ENCODE peak calls at places on chromosome 19, in ten cellular contexts. One of them, this sample, is unnamed.

GRCh38 chr19:41311072-41311471 is 1.1 kb downstream of the CCDC97 start:
- DNase-seq in mucosa of descending colon: no peak
- DNase-seq in H54: no peak
- DNase-seq in T-helper 17 cell: no peak
- DNase-seq in stimulated activated CD8-positive, alpha-beta memory T cell treated with anti-CD3 and anti-CD28 coated beads, Interleukin-7, amount 100 ng/mL, for 24 hours: no peak
- DNase-seq in fibroblast of lung: no peak
- DNase-seq in AG20443: no peak
- DNase-seq in T-helper 2 cell: no peak
- DNase-seq in heart left ventricle: no peak
- DNase-seq in B cell: no peak
- DNase-seq in this sample: no peak

GRCh38 chr19:7348587-7349230 is at the start of gene ARHGEF18:
- DNase-seq in mucosa of descending colon: no peak
- DNase-seq in H54: no peak
- DNase-seq in T-helper 17 cell: no peak
- DNase-seq in stimulated activated CD8-positive, alpha-beta memory T cell treated with anti-CD3 and anti-CD28 coated beads, Interleukin-7, amount 100 ng/mL, for 24 hours: peak
- DNase-seq in fibroblast of lung: no peak
- DNase-seq in AG20443: no peak
- DNase-seq in T-helper 2 cell: peak
- DNase-seq in heart left ventricle: peak
- DNase-seq in B cell: peak
- DNase-seq in this sample: no peak

GRCh38 chr19:38440592-38440991 is 7.1 kb downstream of the RYR1 start:
- DNase-seq in mucosa of descending colon: no peak
- DNase-seq in H54: no peak
- DNase-seq in T-helper 17 cell: no peak
- DNase-seq in stimulated activated CD8-positive, alpha-beta memory T cell treated with anti-CD3 and anti-CD28 coated beads, Interleukin-7, amount 100 ng/mL, for 24 hours: no peak
- DNase-seq in fibroblast of lung: no peak
- DNase-seq in AG20443: no peak
- DNase-seq in T-helper 2 cell: no peak
- DNase-seq in heart left ventricle: no peak
- DNase-seq in B cell: no peak
- DNase-seq in this sample: no peak

GRCh38 chr19:17686592-17687042 is 1.5 kb downstream of the UNC13A start:
- DNase-seq in mucosa of descending colon: peak
- DNase-seq in H54: peak
- DNase-seq in T-helper 17 cell: no peak
- DNase-seq in stimulated activated CD8-positive, alpha-beta memory T cell treated with anti-CD3 and anti-CD28 coated beads, Interleukin-7, amount 100 ng/mL, for 24 hours: no peak
- DNase-seq in fibroblast of lung: peak
- DNase-seq in AG20443: peak
- DNase-seq in T-helper 2 cell: no peak
- DNase-seq in heart left ventricle: peak
- DNase-seq in B cell: no peak
- DNase-seq in this sample: no peak

GRCh38 chr19:919157-920050 is 2.3 kb downstream of the KISS1R start:
- DNase-seq in mucosa of descending colon: peak
- DNase-seq in H54: no peak
- DNase-seq in T-helper 17 cell: no peak
- DNase-seq in stimulated activated CD8-positive, alpha-beta memory T cell treated with anti-CD3 and anti-CD28 coated beads, Interleukin-7, amount 100 ng/mL, for 24 hours: no peak
- DNase-seq in fibroblast of lung: no peak
- DNase-seq in AG20443: no peak
- DNase-seq in T-helper 2 cell: no peak
- DNase-seq in heart left ventricle: no peak
- DNase-seq in B cell: peak
- DNase-seq in this sample: no peak

GRCh38 chr19:19341026-19341425 is 20.4 kb downstream of the MAU2 start:
- DNase-seq in mucosa of descending colon: no peak
- DNase-seq in H54: no peak
- DNase-seq in T-helper 17 cell: no peak
- DNase-seq in stimulated activated CD8-positive, alpha-beta memory T cell treated with anti-CD3 and anti-CD28 coated beads, Interleukin-7, amount 100 ng/mL, for 24 hours: no peak
- DNase-seq in fibroblast of lung: no peak
- DNase-seq in AG20443: no peak
- DNase-seq in T-helper 2 cell: no peak
- DNase-seq in heart left ventricle: no peak
- DNase-seq in B cell: no peak
- DNase-seq in this sample: no peak

GRCh38 chr19:44725251-44725650 is 23.3 kb upstream of the BCL3 start:
- DNase-seq in mucosa of descending colon: peak
- DNase-seq in H54: no peak
- DNase-seq in T-helper 17 cell: no peak
- DNase-seq in stimulated activated CD8-positive, alpha-beta memory T cell treated with anti-CD3 and anti-CD28 coated beads, Interleukin-7, amount 100 ng/mL, for 24 hours: no peak
- DNase-seq in fibroblast of lung: no peak
- DNase-seq in AG20443: no peak
- DNase-seq in T-helper 2 cell: no peak
- DNase-seq in heart left ventricle: peak
- DNase-seq in B cell: peak
- DNase-seq in this sample: no peak

GRCh38 chr19:6078068-6078467 is 32.2 kb downstream of the RFX2 start:
- DNase-seq in mucosa of descending colon: no peak
- DNase-seq in H54: no peak
- DNase-seq in T-helper 17 cell: no peak
- DNase-seq in stimulated activated CD8-positive, alpha-beta memory T cell treated with anti-CD3 and anti-CD28 coated beads, Interleukin-7, amount 100 ng/mL, for 24 hours: no peak
- DNase-seq in fibroblast of lung: no peak
- DNase-seq in AG20443: no peak
- DNase-seq in T-helper 2 cell: no peak
- DNase-seq in heart left ventricle: no peak
- DNase-seq in B cell: no peak
- DNase-seq in this sample: no peak

GRCh38 chr19:31294189-31294588 is 55.0 kb downstream of the TSHZ3 start:
- DNase-seq in mucosa of descending colon: no peak
- DNase-seq in H54: no peak
- DNase-seq in T-helper 17 cell: no peak
- DNase-seq in stimulated activated CD8-positive, alpha-beta memory T cell treated with anti-CD3 and anti-CD28 coated beads, Interleukin-7, amount 100 ng/mL, for 24 hours: no peak
- DNase-seq in fibroblast of lung: no peak
- DNase-seq in AG20443: no peak
- DNase-seq in T-helper 2 cell: no peak
- DNase-seq in heart left ventricle: no peak
- DNase-seq in B cell: no peak
- DNase-seq in this sample: no peak

GRCh38 chr19:35357867-35358573 is at the start of gene FFAR3:
- DNase-seq in mucosa of descending colon: peak
- DNase-seq in H54: no peak
- DNase-seq in T-helper 17 cell: no peak
- DNase-seq in stimulated activated CD8-positive, alpha-beta memory T cell treated with anti-CD3 and anti-CD28 coated beads, Interleukin-7, amount 100 ng/mL, for 24 hours: no peak
- DNase-seq in fibroblast of lung: no peak
- DNase-seq in AG20443: peak
- DNase-seq in T-helper 2 cell: no peak
- DNase-seq in heart left ventricle: peak
- DNase-seq in B cell: no peak
- DNase-seq in this sample: peak

GRCh38 chr19:35755550-35756371 is 1.1 kb downstream of the HSPB6 start:
- DNase-seq in mucosa of descending colon: peak
- DNase-seq in H54: no peak
- DNase-seq in T-helper 17 cell: peak
- DNase-seq in stimulated activated CD8-positive, alpha-beta memory T cell treated with anti-CD3 and anti-CD28 coated beads, Interleukin-7, amount 100 ng/mL, for 24 hours: no peak
- DNase-seq in fibroblast of lung: no peak
- DNase-seq in AG20443: peak
- DNase-seq in T-helper 2 cell: peak
- DNase-seq in heart left ventricle: peak
- DNase-seq in B cell: peak
- DNase-seq in this sample: no peak

GRCh38 chr19:18430417-18431144 is 7.4 kb downstream of the ISYNA1 start:
- DNase-seq in mucosa of descending colon: no peak
- DNase-seq in H54: no peak
- DNase-seq in T-helper 17 cell: no peak
- DNase-seq in stimulated activated CD8-positive, alpha-beta memory T cell treated with anti-CD3 and anti-CD28 coated beads, Interleukin-7, amount 100 ng/mL, for 24 hours: no peak
- DNase-seq in fibroblast of lung: no peak
- DNase-seq in AG20443: no peak
- DNase-seq in T-helper 2 cell: no peak
- DNase-seq in heart left ventricle: no peak
- DNase-seq in B cell: peak
- DNase-seq in this sample: no peak

GRCh38 chr19:35889370-35890112 is 10.8 kb downstream of the NFKBID start:
- DNase-seq in mucosa of descending colon: no peak
- DNase-seq in H54: no peak
- DNase-seq in T-helper 17 cell: no peak
- DNase-seq in stimulated activated CD8-positive, alpha-beta memory T cell treated with anti-CD3 and anti-CD28 coated beads, Interleukin-7, amount 100 ng/mL, for 24 hours: no peak
- DNase-seq in fibroblast of lung: no peak
- DNase-seq in AG20443: no peak
- DNase-seq in T-helper 2 cell: no peak
- DNase-seq in heart left ventricle: no peak
- DNase-seq in B cell: peak
- DNase-seq in this sample: no peak

GRCh38 chr19:3132971-3133792 is 2.7 kb upstream of the GNA15 start:
- DNase-seq in mucosa of descending colon: peak
- DNase-seq in H54: peak
- DNase-seq in T-helper 17 cell: peak
- DNase-seq in stimulated activated CD8-positive, alpha-beta memory T cell treated with anti-CD3 and anti-CD28 coated beads, Interleukin-7, amount 100 ng/mL, for 24 hours: peak
- DNase-seq in fibroblast of lung: peak
- DNase-seq in AG20443: peak
- DNase-seq in T-helper 2 cell: peak
- DNase-seq in heart left ventricle: no peak
- DNase-seq in B cell: peak
- DNase-seq in this sample: peak

GRCh38 chr19:44284968-44285367 is 19.9 kb downstream of the ZNF235 start:
- DNase-seq in mucosa of descending colon: no peak
- DNase-seq in H54: no peak
- DNase-seq in T-helper 17 cell: no peak
- DNase-seq in stimulated activated CD8-positive, alpha-beta memory T cell treated with anti-CD3 and anti-CD28 coated beads, Interleukin-7, amount 100 ng/mL, for 24 hours: no peak
- DNase-seq in fibroblast of lung: no peak
- DNase-seq in AG20443: no peak
- DNase-seq in T-helper 2 cell: no peak
- DNase-seq in heart left ventricle: no peak
- DNase-seq in B cell: no peak
- DNase-seq in this sample: no peak

GRCh38 chr19:44660081-44660480 is 11.2 kb upstream of the CEACAM19 start:
- DNase-seq in mucosa of descending colon: no peak
- DNase-seq in H54: no peak
- DNase-seq in T-helper 17 cell: no peak
- DNase-seq in stimulated activated CD8-positive, alpha-beta memory T cell treated with anti-CD3 and anti-CD28 coated beads, Interleukin-7, amount 100 ng/mL, for 24 hours: no peak
- DNase-seq in fibroblast of lung: no peak
- DNase-seq in AG20443: no peak
- DNase-seq in T-helper 2 cell: no peak
- DNase-seq in heart left ventricle: no peak
- DNase-seq in B cell: no peak
- DNase-seq in this sample: no peak

GRCh38 chr19:23402388-23402787 is 7.1 kb upstream of the ZNF91 start:
- DNase-seq in mucosa of descending colon: no peak
- DNase-seq in H54: no peak
- DNase-seq in T-helper 17 cell: no peak
- DNase-seq in stimulated activated CD8-positive, alpha-beta memory T cell treated with anti-CD3 and anti-CD28 coated beads, Interleukin-7, amount 100 ng/mL, for 24 hours: no peak
- DNase-seq in fibroblast of lung: no peak
- DNase-seq in AG20443: no peak
- DNase-seq in T-helper 2 cell: no peak
- DNase-seq in heart left ventricle: no peak
- DNase-seq in B cell: no peak
- DNase-seq in this sample: no peak

This sample was measured in myocyte.